ENCODE peak calls at places on chromosomes 6 and 20, in ten cellular contexts. Q, P, Y, R, H, G, U, T, C and S are unnamed samples.

GRCh38 chr6:170152111-170152926 is 138.6 kb downstream of the DLL1 start:
- DNase-seq in Q (no peak), P (no peak), Y (no peak), R (no peak), H (peak), G (no peak), U (peak), T (peak), C (no peak), S (no peak)

GRCh38 chr20:3744037-3744436 is 11.6 kb downstream of the HSPA12B start:
- DNase-seq in Q (no peak), P (no peak), Y (no peak), R (no peak), H (no peak), G (no peak), U (no peak), T (no peak), C (no peak), S (no peak)

GRCh38 chr6:111113731-111114438 is 26.6 kb downstream of the SLC16A10 start:
- DNase-seq in Q (peak), P (peak), Y (peak), R (no peak), H (peak), G (no peak), U (no peak), T (peak), C (no peak), S (peak)

GRCh38 chr6:40627316-40627715 is 40.2 kb upstream of the LRFN2 start:
- DNase-seq in Q (peak), P (peak), Y (no peak), R (no peak), H (no peak), G (peak), U (no peak), T (no peak), C (no peak), S (no peak)

GRCh38 chr6:157488635-157489226 is 107.7 kb downstream of the ZDHHC14 start:
- DNase-seq in Q (no peak), P (no peak), Y (no peak), R (no peak), H (peak), G (peak), U (no peak), T (no peak), C (no peak), S (no peak)

GRCh38 chr6:117205876-117206275 is 59.5 kb upstream of the VGLL2 start:
- DNase-seq in Q (no peak), P (no peak), Y (no peak), R (no peak), H (no peak), G (no peak), U (no peak), T (no peak), C (no peak), S (no peak)

GRCh38 chr6:150142304-150142656 is 564 bp upstream of the PPP1R14C start:
- DNase-seq in Q (peak), P (peak), Y (no peak), R (no peak), H (peak), G (peak), U (no peak), T (peak), C (no peak), S (peak)

GRCh38 chr20:50308513-50309279 is 118.1 kb downstream of the CEBPB start:
- DNase-seq in Q (peak), P (peak), Y (peak), R (peak), H (peak), G (peak), U (no peak), T (peak), C (no peak), S (peak)

GRCh38 chr6:31797607-31798006 is 2.1 kb upstream of the VARS1 start:
- DNase-seq in Q (no peak), P (no peak), Y (no peak), R (peak), H (no peak), G (no peak), U (no peak), T (no peak), C (no peak), S (no peak)

GRCh38 chr6:130629640-130630039 is 197.6 kb upstream of the SMLR1 start:
- DNase-seq in Q (no peak), P (no peak), Y (no peak), R (no peak), H (no peak), G (no peak), U (no peak), T (no peak), C (no peak), S (no peak)

GRCh38 chr6:13140972-13141371 is 187.4 kb downstream of the TBC1D7 start:
- DNase-seq in Q (no peak), P (no peak), Y (no peak), R (no peak), H (no peak), G (no peak), U (no peak), T (no peak), C (no peak), S (no peak)

GRCh38 chr20:58875111-58875510 is 22.6 kb downstream of the GNAS start:
- DNase-seq in Q (no peak), P (no peak), Y (no peak), R (no peak), H (peak), G (no peak), U (no peak), T (no peak), C (no peak), S (no peak)

GRCh38 chr6:151391471-151392428 is at the start of gene ZBTB2:
- DNase-seq in Q (peak), P (peak), Y (peak), R (peak), H (peak), G (peak), U (peak), T (peak), C (peak), S (peak)

GRCh38 chr20:44516491-44516890 is 5.4 kb downstream of the SERINC3 start:
- DNase-seq in Q (no peak), P (peak), Y (no peak), R (no peak), H (peak), G (no peak), U (no peak), T (no peak), C (no peak), S (no peak)

GRCh38 chr20:40564997-40565680 is 123.9 kb downstream of the MAFB start:
- DNase-seq in Q (peak), P (peak), Y (peak), R (no peak), H (no peak), G (peak), U (no peak), T (peak), C (no peak), S (no peak)

GRCh38 chr20:50690562-50690978 is 772 bp downstream of the RIPOR3 start:
- DNase-seq in Q (peak), P (no peak), Y (no peak), R (no peak), H (peak), G (no peak), U (peak), T (no peak), C (no peak), S (peak)

GRCh38 chr6:1787894-1788293 is 178.2 kb downstream of the FOXC1 start:
- DNase-seq in Q (no peak), P (peak), Y (peak), R (no peak), H (no peak), G (no peak), U (no peak), T (peak), C (no peak), S (no peak)

GRCh38 chr6:33974471-33974870 is 170.7 kb upstream of the MLN start:
- DNase-seq in Q (no peak), P (no peak), Y (no peak), R (no peak), H (no peak), G (no peak), U (no peak), T (no peak), C (no peak), S (peak)

GRCh38 chr20:8562356-8562755 is 430.3 kb downstream of the PLCB1 start:
- DNase-seq in Q (no peak), P (no peak), Y (no peak), R (no peak), H (no peak), G (no peak), U (no peak), T (no peak), C (no peak), S (no peak)

DNA sequence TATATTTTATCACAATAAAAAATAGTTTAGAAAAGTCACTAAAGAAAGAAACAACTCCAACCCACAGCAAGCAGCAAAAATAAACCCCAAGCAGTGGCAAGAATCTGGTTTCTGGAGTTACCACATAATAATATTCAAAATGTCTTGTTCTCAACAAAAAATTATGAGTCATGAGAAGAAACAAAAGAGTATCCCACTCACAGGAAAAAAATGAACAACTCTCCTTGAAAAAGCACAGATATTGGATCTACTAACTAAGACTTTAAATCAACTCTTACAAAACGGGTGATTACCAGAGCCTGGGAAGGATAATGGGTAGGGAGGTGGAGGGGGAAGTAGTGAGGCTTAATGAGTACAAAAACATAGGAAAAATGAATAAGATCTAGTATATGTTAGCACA is 425.6 kb downstream of the PLCB1 start:
- DNase-seq in Q (no peak), P (peak), Y (peak), R (no peak), H (no peak), G (no peak), U (no peak), T (peak), C (no peak), S (no peak)
- H2AFZ ChIP-seq in Q (no peak), P (no peak), Y (no peak), R (no peak), H (no peak), G (no peak), U (no peak), T (no peak), C (no peak), S (no peak)

GRCh38 chr6:89028774-89029173 is 51.8 kb upstream of the PNRC1 start:
- DNase-seq in Q (no peak), P (no peak), Y (no peak), R (no peak), H (no peak), G (no peak), U (no peak), T (no peak), C (no peak), S (no peak)

GRCh38 chr6:89032599-89032998 is 48.0 kb upstream of the PNRC1 start:
- DNase-seq in Q (peak), P (peak), Y (no peak), R (no peak), H (no peak), G (no peak), U (no peak), T (no peak), C (peak), S (no peak)

GRCh38 chr6:89035252-89036106 is 45.1 kb upstream of the PNRC1 start:
- DNase-seq in Q (peak), P (peak), Y (peak), R (no peak), H (no peak), G (peak), U (no peak), T (peak), C (no peak), S (no peak)

GRCh38 chr6:89037156-89037900 is 43.2 kb upstream of the PNRC1 start:
- DNase-seq in Q (peak), P (no peak), Y (no peak), R (no peak), H (no peak), G (no peak), U (no peak), T (no peak), C (no peak), S (no peak)

DNA sequence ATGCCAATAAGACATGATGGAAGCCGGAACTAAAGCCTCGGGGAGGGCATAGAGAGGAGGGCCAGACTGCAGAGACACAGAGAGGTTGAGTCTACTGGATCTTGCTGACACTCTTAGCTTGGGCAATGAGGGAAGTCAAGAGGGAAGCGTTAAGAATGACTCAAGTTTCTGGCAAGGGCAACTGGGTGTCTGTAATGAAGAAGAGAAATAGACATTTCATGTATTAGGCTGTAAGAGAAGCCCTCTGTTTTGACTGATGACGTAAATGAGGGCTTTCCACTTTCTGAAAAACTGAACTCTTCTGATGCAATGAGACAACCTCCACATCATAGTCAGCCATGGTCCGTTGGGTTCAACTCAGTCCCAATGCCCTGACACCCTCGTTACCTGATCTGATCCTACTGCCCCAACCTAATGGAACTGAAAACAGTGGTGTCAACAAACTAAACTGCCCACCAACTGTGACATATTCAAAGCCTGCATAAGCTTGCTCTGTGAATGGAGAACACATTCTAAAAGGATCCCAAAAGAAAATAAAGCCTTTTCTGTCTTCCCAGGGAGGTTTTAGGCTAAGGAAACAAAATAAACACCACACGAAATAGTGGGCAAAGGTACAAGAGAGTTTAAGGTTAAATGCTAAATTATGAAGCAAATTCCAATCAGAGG is 45.8 kb upstream of the PNRC1 start:
- DNase-seq in Q (peak), P (peak), Y (peak), R (no peak), H (peak), G (no peak), U (no peak), T (peak), C (no peak), S (no peak)
- H3K4me3 ChIP-seq in Q (peak), P (peak), Y (no peak), R (no peak), H (no peak), G (no peak), U (no peak), T (no peak), C (no peak), S (no peak)

DNA sequence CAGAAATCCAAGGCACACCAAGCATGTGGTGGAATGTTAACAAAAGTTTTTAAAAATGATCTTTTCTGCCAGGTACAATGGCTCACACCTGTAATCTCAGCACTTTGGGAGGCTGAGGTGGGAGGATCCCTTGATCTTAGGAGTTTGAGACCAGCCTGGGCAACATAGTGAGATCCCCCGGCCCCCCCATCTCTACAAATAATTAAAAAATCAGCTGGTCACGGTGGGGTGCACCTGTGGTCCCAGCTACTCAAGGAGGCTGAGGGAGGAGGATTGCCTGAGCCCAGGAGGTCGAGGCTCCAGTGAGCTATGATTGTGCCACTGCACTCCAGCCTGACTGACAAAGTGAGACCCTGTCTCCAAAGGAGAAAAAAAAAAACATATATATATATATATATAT is 8.0 kb downstream of the RIPK1 start:
- DNase-seq in Q (no peak), P (no peak), Y (no peak), R (no peak), H (no peak), G (no peak), U (no peak), T (no peak), C (no peak), S (no peak)
- H3K4me2 ChIP-seq in Q (no peak), P (peak), Y (no peak), R (peak), H (no peak), G (no peak), U (no peak), T (no peak), C (no peak), S (peak)

GRCh38 chr20:25037288-25038102 is 20.4 kb downstream of the ACSS1 start:
- DNase-seq in Q (no peak), P (no peak), Y (no peak), R (no peak), H (no peak), G (no peak), U (no peak), T (no peak), C (no peak), S (no peak)
- H2AFZ ChIP-seq in Q (no peak), P (no peak), Y (no peak), R (peak), H (no peak), G (no peak), U (no peak), T (no peak), C (no peak), S (no peak)